ENCODE peak calls at places on chromosomes 4 and X, in four cellular contexts. Z, S, H and A are unnamed samples.

GRCh38 chr4:165915215-165915614 is 42.2 kb downstream of the TLL1 start:
- DNase-seq in Z (no peak), S (no peak), H (no peak), A (no peak)

GRCh38 chrX:129359269-129359668 is 164.0 kb downstream of the SMARCA1 start:
- DNase-seq in Z (no peak), S (peak; percentile 5), H (no peak), A (no peak)

GRCh38 chrX:77788050-77788449 is 2.0 kb upstream of the ATRX start:
- DNase-seq in Z (no peak), S (peak; percentile 86), H (no peak), A (no peak)

GRCh38 chr4:37828843-37829242 is 2.4 kb downstream of the PGM2 start:
- DNase-seq in Z (no peak), S (no peak), H (no peak), A (no peak)

GRCh38 chr4:11529625-11530201 is 101.0 kb upstream of the HS3ST1 start:
- DNase-seq in Z (no peak), S (no peak), H (no peak), A (no peak)

GRCh38 chrX:140724337-140725105 is 15.0 kb downstream of the LINC00632 start:
- DNase-seq in Z (no peak), S (no peak), H (no peak), A (no peak)

GRCh38 chr4:14225683-14226207 is 598.2 kb upstream of the BOD1L1 start:
- DNase-seq in Z (no peak), S (no peak), H (no peak), A (no peak)

GRCh38 chrX:119004920-119005524 is 30.6 kb downstream of the LONRF3 start:
- DNase-seq in Z (peak; percentile 88), S (peak; percentile 12), H (peak; percentile 45), A (no peak)

GRCh38 chrX:130012683-130013082 is 30.2 kb downstream of the BCORL1 start:
- DNase-seq in Z (no peak), S (no peak), H (no peak), A (no peak)

GRCh38 chr4:11496313-11496956 is 67.7 kb upstream of the HS3ST1 start:
- DNase-seq in Z (no peak), S (no peak), H (no peak), A (no peak)

GRCh38 chr4:125042031-125042430 is 272.7 kb upstream of the FAT4 start:
- DNase-seq in Z (no peak), S (no peak), H (no peak), A (no peak)

GRCh38 chr4:105859233-105859632 is 36.0 kb upstream of the NPNT start:
- DNase-seq in Z (no peak), S (peak; percentile 13), H (no peak), A (peak; percentile 9)

GRCh38 chrX:154698630-154699248 is 45.4 kb upstream of the CTAG2 start:
- DNase-seq in Z (no peak), S (no peak), H (no peak), A (no peak)

GRCh38 chr4:70801265-70801809 is 38.4 kb downstream of the GRSF1 start:
- DNase-seq in Z (no peak), S (no peak), H (no peak), A (no peak)

GRCh38 chr4:112410364-112410763 is 105.6 kb downstream of the NEUROG2 start:
- DNase-seq in Z (no peak), S (no peak), H (no peak), A (no peak)

GRCh38 chrX:53312946-53313745 is 31.8 kb upstream of the IQSEC2 start:
- DNase-seq in Z (peak; percentile 76), S (peak; percentile 13), H (peak; percentile 58), A (peak; percentile 17)

GRCh38 chr4:38150021-38150671 is 189.9 kb downstream of the PTTG2 start:
- DNase-seq in Z (no peak), S (no peak), H (no peak), A (no peak)

GRCh38 chr4:135724426-135724825 is 1522.8 kb upstream of the PABPC4L start:
- DNase-seq in Z (no peak), S (no peak), H (no peak), A (no peak)

GRCh38 chr4:155099231-155099630 is 109.2 kb upstream of the NPY2R start:
- DNase-seq in Z (no peak), S (no peak), H (no peak), A (no peak)

GRCh38 chrX:134692990-134693389 is 34.7 kb upstream of the PLAC1 start:
- DNase-seq in Z (no peak), S (no peak), H (no peak), A (no peak)

GRCh38 chrX:134452591-134452990 is 7.4 kb upstream of the HPRT1 start:
- DNase-seq in Z (no peak), S (no peak), H (no peak), A (no peak)

GRCh38 chrX:10569946-10570345 is 50.4 kb downstream of the MID1 start:
- DNase-seq in Z (no peak), S (no peak), H (no peak), A (no peak)

GRCh38 chr4:39021631-39022030 is 10.6 kb downstream of the TMEM156 start:
- DNase-seq in Z (no peak), S (no peak), H (no peak), A (no peak)

GRCh38 chrX:46754450-46755075 is 4.4 kb downstream of the SLC9A7 start:
- DNase-seq in Z (no peak), S (no peak), H (no peak), A (peak; percentile 75)
- TF ChIP-seq TARDBP in Z (no peak), S (no peak), H (no peak), A (no peak)

GRCh38 chrX:40282901-40283674 is 185.3 kb upstream of the BCOR start:
- DNase-seq in Z (no peak), S (no peak), H (no peak), A (no peak)

GRCh38 chrX:40282348-40282747 is 184.6 kb upstream of the BCOR start:
- DNase-seq in Z (no peak), S (no peak), H (no peak), A (no peak)

GRCh38 chrX:40279762-40280161 is 182.0 kb upstream of the BCOR start:
- DNase-seq in Z (no peak), S (no peak), H (no peak), A (no peak)

GRCh38 chrX:40279091-40279430 is 181.3 kb upstream of the BCOR start:
- DNase-seq in Z (no peak), S (no peak), H (no peak), A (no peak)

DNA sequence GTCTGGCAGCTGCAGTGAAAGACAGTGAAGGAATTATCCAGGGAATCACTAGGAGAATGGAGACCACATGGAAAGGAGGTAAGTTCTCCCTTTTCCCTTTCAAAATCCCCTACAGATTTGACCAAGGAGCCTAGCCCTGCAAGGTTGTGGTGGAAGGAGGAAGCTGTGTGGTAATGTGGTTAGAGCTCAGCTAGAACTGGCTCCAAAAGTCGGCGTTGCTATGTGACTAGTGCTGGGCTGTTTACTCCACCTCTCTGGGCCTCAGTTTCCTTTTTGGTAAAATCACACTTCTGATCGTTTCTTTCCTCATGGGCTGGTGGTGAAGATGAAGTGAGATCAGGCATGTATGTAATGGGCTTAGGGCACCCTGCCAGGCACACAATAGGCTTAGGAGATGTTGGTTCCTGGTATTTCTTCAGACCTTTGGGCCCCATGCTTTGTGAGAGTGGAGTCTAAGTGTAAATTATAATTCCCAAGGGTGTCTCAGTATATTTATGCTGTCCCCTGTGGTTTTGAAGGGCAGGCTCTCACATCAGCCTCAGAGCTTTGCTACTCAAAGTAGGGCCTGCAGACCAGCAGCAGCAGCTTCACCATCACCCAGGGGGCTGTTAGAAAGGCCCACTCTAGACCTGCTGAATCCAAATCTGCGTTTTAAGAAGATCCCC is 183.7 kb upstream of the BCOR start:
- DNase-seq in Z (no peak), S (no peak), H (no peak), A (no peak)
- TF ChIP-seq TARDBP in Z (no peak), S (no peak), H (no peak), A (no peak)

DNA sequence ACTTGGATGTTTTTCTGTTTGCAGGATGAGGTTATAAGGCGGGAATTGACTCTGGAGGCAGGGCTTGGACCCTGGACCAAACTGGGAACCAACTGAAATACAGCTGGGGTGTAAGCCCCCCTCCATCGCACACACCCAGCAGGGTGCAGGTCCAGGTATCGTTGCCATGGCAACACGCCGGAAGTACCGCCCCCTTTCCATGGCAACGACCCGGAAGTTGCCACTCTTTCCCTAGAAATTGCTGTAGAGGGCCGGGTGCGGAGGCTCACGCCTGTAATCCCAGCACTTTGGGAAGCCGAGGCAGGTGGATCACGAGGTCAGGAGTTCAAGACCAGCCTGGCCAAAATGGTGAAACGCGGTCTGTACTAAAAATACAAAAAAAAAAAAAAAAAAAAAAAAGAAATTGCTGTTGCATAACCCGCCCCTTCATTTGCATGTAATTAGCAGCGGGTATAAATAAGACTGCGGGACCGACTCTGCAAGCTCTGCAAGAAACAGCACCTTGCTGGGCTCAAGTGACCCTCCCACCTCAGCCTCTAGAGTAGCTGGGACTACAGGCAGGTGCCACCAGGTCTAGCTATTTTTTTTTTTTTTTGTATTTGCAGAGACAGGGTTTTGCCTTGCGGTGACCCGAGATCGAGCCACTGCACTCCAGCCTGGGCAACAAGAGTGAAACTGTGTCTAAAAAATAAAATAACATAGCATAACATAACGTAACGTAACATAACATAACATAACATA is 139.6 kb downstream of the CRLF2 start:
- DNase-seq in Z (peak; percentile 64), S (peak; percentile 10), H (peak; percentile 39), A (no peak)
- TF ChIP-seq TARDBP in Z (no peak), S (no peak), H (no peak), A (no peak)

GRCh38 chr4:26342328-26343040 is 21.7 kb downstream of the RBPJ start:
- DNase-seq in Z (peak; percentile 18), S (peak; percentile 9), H (peak; percentile 13), A (no peak)
- TF ChIP-seq TARDBP in Z (no peak), S (no peak), H (no peak), A (no peak)

GRCh38 chr4:183241322-183241640 is 78.8 kb downstream of the CLDN22 start:
- DNase-seq in Z (no peak), S (no peak), H (peak; percentile 15), A (no peak)
- TF ChIP-seq TARDBP in Z (no peak), S (no peak), H (no peak), A (no peak)

DNA sequence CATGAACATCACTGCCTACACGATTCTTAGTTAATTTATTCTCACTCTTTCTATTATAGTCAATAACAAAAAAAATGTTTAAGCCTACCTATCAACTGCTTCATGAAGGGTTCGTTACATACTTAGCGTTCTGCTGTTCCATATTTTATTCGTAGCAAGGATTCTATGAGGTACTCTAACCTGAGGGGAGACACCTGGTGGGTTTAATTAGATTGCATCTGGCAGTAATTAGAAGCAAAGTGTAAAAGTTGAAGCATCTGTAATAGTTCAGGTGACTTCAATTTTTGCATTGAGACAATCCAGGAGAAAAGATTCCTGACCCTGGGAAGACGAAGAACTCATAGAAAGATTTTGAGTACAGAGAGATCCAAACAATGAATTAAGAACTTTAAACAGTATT is 1655.8 kb upstream of the TENM3 start:
- DNase-seq in Z (no peak), S (no peak), H (no peak), A (no peak)
- TF ChIP-seq TARDBP in Z (no peak), S (no peak), H (no peak), A (no peak)

GRCh38 chrX:5965406-5965805 is 263.3 kb downstream of the NLGN4X start:
- DNase-seq in Z (no peak), S (no peak), H (no peak), A (no peak)

GRCh38 chrX:5976332-5976731 is 252.3 kb downstream of the NLGN4X start:
- DNase-seq in Z (no peak), S (no peak), H (no peak), A (no peak)

GRCh38 chrX:5971300-5971699 is 257.4 kb downstream of the NLGN4X start:
- DNase-seq in Z (no peak), S (no peak), H (no peak), A (no peak)
- TF ChIP-seq TARDBP in Z (no peak), S (no peak), H (no peak), A (no peak)